ENCODE peak calls at places on chromosomes 3 and 15, in four cellular contexts. E is left ventricle myocardium inferior, Y is heart left ventricle, L is upper lobe of right lung. C is an unnamed sample.

GRCh38 chr3:192422321-192422997 is 304.9 kb downstream of the FGF12 start:
- DNase-seq in E (no peak), Y (no peak), L (no peak), C (no peak)

GRCh38 chr3:60363817-60364216 is 887.4 kb downstream of the FHIT start:
- DNase-seq in E (no peak), Y (no peak), L (no peak), C (no peak)

GRCh38 chr3:10883478-10884234 is 67.6 kb downstream of the SLC6A11 start:
- DNase-seq in E (no peak), Y (no peak), L (no peak), C (no peak)

GRCh38 chr3:139762307-139762706 is 84.5 kb upstream of the NMNAT3 start:
- DNase-seq in E (no peak), Y (no peak), L (no peak), C (no peak)

GRCh38 chr3:50161320-50161719 is 6.2 kb downstream of the SEMA3F start:
- DNase-seq in E (no peak), Y (peak), L (no peak), C (no peak)

GRCh38 chr3:188947983-188948657 is 223.7 kb upstream of the TPRG1 start:
- DNase-seq in E (peak), Y (peak), L (peak), C (peak)

GRCh38 chr3:191889781-191890180 is 428.8 kb downstream of the PYDC2 start:
- DNase-seq in E (no peak), Y (no peak), L (no peak), C (no peak)

GRCh38 chr3:46812237-46812791 is 50.9 kb downstream of the MYL3 start:
- DNase-seq in E (peak), Y (peak), L (peak), C (no peak)

GRCh38 chr3:66480666-66481065 is 20.2 kb downstream of the LRIG1 start:
- DNase-seq in E (no peak), Y (no peak), L (no peak), C (no peak)

GRCh38 chr3:108493862-108494261 is 16.5 kb downstream of the MYH15 start:
- DNase-seq in E (peak), Y (no peak), L (no peak), C (no peak)

GRCh38 chr3:138923531-138923994 is 23.4 kb downstream of the FOXL2 start:
- DNase-seq in E (peak), Y (peak), L (peak), C (no peak)

GRCh38 chr3:70716832-70717231 is 404.4 kb upstream of the MDFIC2 start:
- DNase-seq in E (peak), Y (no peak), L (no peak), C (no peak)

GRCh38 chr3:177493091-177493490 is 295.8 kb upstream of the TBL1XR1 start:
- DNase-seq in E (no peak), Y (no peak), L (no peak), C (no peak)

GRCh38 chr15:57436961-57437360 is 60.7 kb downstream of the CGNL1 start:
- DNase-seq in E (no peak), Y (no peak), L (no peak), C (no peak)

GRCh38 chr15:71237456-71238188 is 122.4 kb downstream of the THSD4 start:
- DNase-seq in E (peak), Y (peak), L (no peak), C (no peak)

GRCh38 chr3:54515439-54516213 is 393.3 kb downstream of the CACNA2D3 start:
- DNase-seq in E (no peak), Y (no peak), L (no peak), C (no peak)

GRCh38 chr15:83323296-83323711 is 38.8 kb upstream of the BNC1 start:
- DNase-seq in E (no peak), Y (no peak), L (no peak), C (no peak)

GRCh38 chr15:51133140-51133630 is 38.5 kb upstream of the TNFAIP8L3 start:
- DNase-seq in E (no peak), Y (no peak), L (no peak), C (no peak)

GRCh38 chr3:184308744-184309143 is 5.7 kb upstream of the EIF4G1 start:
- DNase-seq in E (no peak), Y (no peak), L (no peak), C (no peak)

GRCh38 chr15:50189630-50190029 is 7.6 kb downstream of the SLC27A2 start:
- DNase-seq in E (no peak), Y (no peak), L (no peak), C (no peak)

GRCh38 chr15:61748529-61748928 is 311.7 kb downstream of the VPS13C start:
- DNase-seq in E (no peak), Y (no peak), L (no peak), C (no peak)

GRCh38 chr15:38072507-38073277 is 138.3 kb downstream of the TMCO5A start:
- DNase-seq in E (peak), Y (peak), L (peak), C (peak)
- TF ChIP-seq CTCF in E (peak), Y (peak), L (peak), C (no peak)

DNA sequence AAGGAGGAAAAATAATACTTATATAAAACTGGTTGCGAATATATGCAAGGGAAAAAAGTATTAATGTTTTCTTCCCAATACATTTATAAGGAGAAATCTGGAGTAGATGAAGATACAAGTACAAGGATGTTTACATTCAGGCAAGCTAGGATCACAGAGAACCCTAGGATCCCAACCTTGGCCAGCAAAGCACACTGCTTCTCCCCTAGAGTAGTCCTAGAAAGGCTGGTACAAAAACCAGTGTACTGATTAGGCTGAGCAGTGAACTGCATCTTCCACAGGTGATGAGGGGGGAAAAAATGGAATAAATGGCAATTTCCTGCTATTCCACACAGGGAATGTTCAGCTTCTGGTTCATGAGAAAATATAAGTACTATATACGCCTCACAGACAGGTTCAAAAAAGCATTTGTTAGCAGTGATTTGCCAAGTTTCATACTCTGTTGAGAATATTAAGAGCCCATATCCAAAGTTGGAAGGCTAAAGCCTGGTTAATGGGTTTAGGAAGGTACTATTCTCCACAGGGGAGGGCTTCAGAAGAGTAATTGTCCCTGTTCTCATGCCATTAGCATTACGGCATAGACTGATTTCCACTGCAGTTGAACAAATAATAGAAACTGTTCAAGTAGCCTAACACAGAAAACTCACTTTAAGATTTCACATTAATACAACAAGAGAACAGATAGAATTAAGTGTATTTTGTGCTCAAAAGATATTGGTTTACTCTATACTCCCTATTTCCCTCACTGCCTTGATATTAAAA is 10.4 kb upstream of the NMB start:
- DNase-seq in E (no peak), Y (no peak), L (no peak), C (no peak)
- H3K27ac ChIP-seq in E (no peak), Y (no peak), L (no peak), C (no peak)

GRCh38 chr15:23647001-23647295 is 719 bp downstream of the MAGEL2 start:
- DNase-seq in E (no peak), Y (no peak), L (no peak), C (no peak)

GRCh38 chr15:23647421-23648375 is at the start of gene MAGEL2:
- DNase-seq in E (no peak), Y (no peak), L (no peak), C (no peak)

GRCh38 chr15:23644829-23645228 is 2.8 kb downstream of the MAGEL2 start:
- DNase-seq in E (no peak), Y (no peak), L (no peak), C (no peak)

GRCh38 chr15:23646165-23647000 is 1.3 kb downstream of the MAGEL2 start:
- DNase-seq in E (no peak), Y (no peak), L (no peak), C (no peak)

DNA sequence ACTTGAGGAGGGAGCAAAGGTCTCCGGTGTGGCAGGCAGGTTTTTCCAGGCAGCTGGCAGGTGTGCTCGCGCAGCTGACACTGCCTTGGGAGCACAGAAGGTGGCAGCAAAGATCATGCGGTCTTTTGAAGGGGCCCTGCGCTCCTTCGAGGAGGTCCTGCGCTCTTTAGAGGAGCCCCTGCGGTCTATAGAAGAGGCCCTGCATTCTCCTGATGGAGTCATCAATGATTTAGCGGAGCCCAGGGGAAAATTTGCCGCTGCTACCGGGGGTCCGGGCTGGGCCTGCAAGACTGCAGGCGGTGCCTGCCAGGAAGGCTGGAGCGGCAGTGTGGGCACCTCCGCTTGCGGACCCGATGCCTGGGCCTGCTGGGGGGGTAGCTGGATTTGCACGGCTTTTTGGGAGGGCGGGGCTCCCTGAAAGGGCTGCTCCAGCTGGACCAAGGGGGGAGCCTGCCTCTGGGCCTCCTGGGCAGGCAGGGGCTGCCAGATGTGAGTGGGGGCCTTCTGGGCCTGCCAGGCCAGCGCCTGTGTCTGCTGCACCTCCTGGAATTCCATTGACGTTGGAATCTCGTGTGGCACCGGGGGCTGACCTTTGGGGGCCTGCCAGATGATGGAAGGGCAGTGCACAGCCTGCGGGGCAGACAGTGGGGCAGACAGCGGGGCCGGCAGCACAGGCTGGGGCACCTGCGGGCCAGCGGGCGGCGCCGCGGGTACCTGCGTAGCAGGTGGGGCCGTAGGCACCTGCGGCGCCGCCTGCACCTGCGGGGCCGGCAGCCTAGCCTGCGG is 2.1 kb downstream of the MAGEL2 start:
- DNase-seq in E (no peak), Y (no peak), L (no peak), C (no peak)
- TF ChIP-seq CTCF in E (no peak), Y (no peak), L (no peak), C (no peak)

DNA sequence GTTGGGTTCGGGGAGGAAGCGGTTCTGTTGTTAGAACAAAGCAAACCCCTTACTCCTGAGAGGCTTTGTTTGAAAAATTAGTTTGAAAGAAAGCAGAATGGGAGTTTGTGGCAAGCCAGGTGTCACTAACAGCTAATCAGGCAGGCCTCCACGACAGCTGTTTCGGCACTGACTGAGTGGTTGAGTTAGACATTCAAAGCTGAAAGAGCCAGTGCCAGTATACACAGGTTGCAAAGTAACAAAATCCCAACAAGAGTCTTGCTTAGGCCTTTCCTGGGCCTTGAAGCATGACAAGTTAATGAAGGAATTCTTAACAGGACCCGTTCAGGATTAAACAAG is 458.5 kb downstream of the EDEM1 start:
- DNase-seq in E (no peak), Y (no peak), L (no peak), C (no peak)
- H3K27ac ChIP-seq in E (no peak), Y (no peak), L (no peak), C (no peak)

GRCh38 chr3:179769411-179770247 is 116.8 kb downstream of the USP13 start:
- DNase-seq in E (no peak), Y (no peak), L (no peak), C (no peak)

GRCh38 chr3:179766416-179767133 is 113.7 kb downstream of the USP13 start:
- DNase-seq in E (no peak), Y (no peak), L (no peak), C (no peak)

GRCh38 chr3:179765396-179765795 is 112.6 kb downstream of the USP13 start:
- DNase-seq in E (no peak), Y (no peak), L (no peak), C (no peak)

GRCh38 chr3:179771797-179772196 is 119.0 kb downstream of the USP13 start:
- DNase-seq in E (no peak), Y (no peak), L (no peak), C (no peak)

DNA sequence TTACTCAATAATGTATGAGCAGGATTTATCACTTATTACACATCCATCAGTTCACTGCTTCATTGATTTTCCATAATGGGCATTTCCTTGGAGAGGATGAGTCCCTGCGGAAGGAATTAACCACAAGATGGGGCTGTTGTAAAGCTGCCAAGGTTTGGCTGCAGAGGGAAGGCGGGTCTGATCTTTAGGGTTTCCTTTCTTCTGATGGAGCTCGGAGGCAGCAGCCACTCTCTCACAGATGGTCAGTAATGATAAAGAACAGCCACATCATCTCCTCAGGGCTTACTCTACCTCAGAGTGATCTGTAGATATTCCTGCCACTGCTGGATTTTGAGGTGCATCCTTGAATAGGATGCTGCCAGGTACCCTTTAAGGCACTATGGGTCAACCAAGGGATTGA is 115.2 kb downstream of the USP13 start:
- DNase-seq in E (no peak), Y (no peak), L (no peak), C (no peak)
- TF ChIP-seq CTCF in E (peak), Y (no peak), L (no peak), C (no peak)

GRCh38 chr3:166743463-166744134 is 636.5 kb downstream of the ZBBX start:
- DNase-seq in E (no peak), Y (no peak), L (no peak), C (no peak)
- H3K27ac ChIP-seq in E (no peak), Y (no peak), L (no peak), C (no peak)

GRCh38 chr3:4310971-4311370 is 7.8 kb downstream of the SETMAR start:
- DNase-seq in E (no peak), Y (no peak), L (no peak), C (no peak)

GRCh38 chr3:4309476-4310121 is 6.4 kb downstream of the SETMAR start:
- DNase-seq in E (no peak), Y (no peak), L (no peak), C (no peak)

GRCh38 chr3:4311496-4311895 is 8.3 kb downstream of the SETMAR start:
- DNase-seq in E (no peak), Y (no peak), L (no peak), C (no peak)

GRCh38 chr3:4313606-4314308 is 10.6 kb downstream of the SETMAR start:
- DNase-seq in E (no peak), Y (no peak), L (no peak), C (no peak)

GRCh38 chr3:4314688-4315087 is 11.5 kb downstream of the SETMAR start:
- DNase-seq in E (no peak), Y (no peak), L (no peak), C (no peak)
- TF ChIP-seq CTCF in E (no peak), Y (no peak), L (no peak), C (no peak)

GRCh38 chr3:8518138-8518537 is 16.5 kb downstream of the LMCD1 start:
- DNase-seq in E (no peak), Y (no peak), L (no peak), C (no peak)
- H3K27ac ChIP-seq in E (no peak), Y (no peak), L (peak), C (no peak)

GRCh38 chr3:63562323-63562722 is 90.2 kb upstream of the SNTN start:
- DNase-seq in E (no peak), Y (no peak), L (no peak), C (no peak)

GRCh38 chr3:63559884-63560283 is 92.6 kb upstream of the SNTN start:
- DNase-seq in E (no peak), Y (no peak), L (no peak), C (no peak)

GRCh38 chr3:63561879-63562278 is 90.6 kb upstream of the SNTN start:
- DNase-seq in E (no peak), Y (no peak), L (no peak), C (no peak)

DNA sequence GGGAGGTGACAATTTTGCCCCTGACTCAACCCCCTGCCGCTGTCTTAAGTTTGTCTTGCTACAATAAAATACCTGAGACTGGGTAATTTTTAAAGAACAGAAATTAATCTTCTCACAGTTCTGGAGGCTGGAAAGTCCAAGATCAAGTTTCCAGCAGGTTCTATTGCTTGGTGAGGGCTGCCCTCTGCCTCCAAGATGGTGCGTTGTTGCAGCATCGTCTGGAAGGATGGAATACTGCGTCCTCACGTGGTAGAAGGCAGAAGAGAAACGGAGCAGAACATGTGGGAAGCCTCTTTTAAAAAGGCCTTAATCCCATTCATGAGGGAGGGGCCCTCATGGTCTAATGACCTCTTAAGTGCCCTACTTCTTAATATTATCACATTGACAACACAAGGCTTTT is 87.3 kb upstream of the SNTN start:
- DNase-seq in E (no peak), Y (no peak), L (no peak), C (no peak)
- TF ChIP-seq CTCF in E (no peak), Y (no peak), L (no peak), C (no peak)

GRCh38 chr3:131540821-131541220 is 38.0 kb upstream of the MRPL3 start:
- DNase-seq in E (no peak), Y (no peak), L (no peak), C (no peak)

GRCh38 chr3:131547585-131547984 is 44.8 kb upstream of the MRPL3 start:
- DNase-seq in E (no peak), Y (no peak), L (no peak), C (no peak)

GRCh38 chr3:131541288-131541687 is 38.5 kb upstream of the MRPL3 start:
- DNase-seq in E (no peak), Y (no peak), L (no peak), C (no peak)

GRCh38 chr3:131543714-131544113 is 40.9 kb upstream of the MRPL3 start:
- DNase-seq in E (peak), Y (peak), L (no peak), C (no peak)

GRCh38 chr3:131544557-131544956 is 41.8 kb upstream of the MRPL3 start:
- DNase-seq in E (no peak), Y (no peak), L (no peak), C (no peak)
- H3K27ac ChIP-seq in E (peak), Y (peak), L (no peak), C (no peak)

C was measured in coronary artery.